ENCODE peak calls at places on chromosomes 13 and 19, in four cellular contexts. D is body of pancreas, P is neuronal stem cell, O is pancreas. Y is an unnamed sample.

GRCh38 chr13:35810286-35810685 is 320.9 kb downstream of the DCLK1 start:
- DNase-seq in D (no peak), P (no peak), O (no peak), Y (no peak)

GRCh38 chr13:111577956-111578595 is 257.6 kb downstream of the TEX29 start:
- DNase-seq in D (no peak), P (no peak), O (no peak), Y (no peak)

GRCh38 chr19:46211201-46211881 is 18.2 kb upstream of the IGFL1 start:
- DNase-seq in D (peak; percentile 61), P (no peak), O (no peak), Y (peak; percentile 53)

GRCh38 chr13:113157929-113158747 is at the start of gene PROZ:
- DNase-seq in D (peak; percentile 48), P (no peak), O (no peak), Y (no peak)

GRCh38 chr19:46995492-46995891 is 24.1 kb upstream of the NPAS1 start:
- DNase-seq in D (no peak), P (no peak), O (peak; percentile 30), Y (no peak)

GRCh38 chr19:35213678-35214632 is 14.6 kb downstream of the FAM187B start:
- DNase-seq in D (peak; percentile 90), P (no peak), O (peak; percentile 58), Y (peak; percentile 73)

GRCh38 chr13:37047846-37048245 is 11.6 kb downstream of the SUPT20H start:
- DNase-seq in D (no peak), P (no peak), O (no peak), Y (no peak)

GRCh38 chr19:43560687-43561086 is 14.6 kb downstream of the XRCC1 start:
- DNase-seq in D (no peak), P (no peak), O (no peak), Y (no peak)

GRCh38 chr13:45949161-45949560 is 97.6 kb upstream of the SIAH3 start:
- DNase-seq in D (no peak), P (no peak), O (no peak), Y (no peak)

GRCh38 chr13:34458756-34459462 is 483.2 kb upstream of the NBEA start:
- DNase-seq in D (no peak), P (no peak), O (no peak), Y (no peak)

GRCh38 chr19:37362733-37363132 is 8.2 kb upstream of the ZNF527 start:
- DNase-seq in D (no peak), P (no peak), O (no peak), Y (no peak)

GRCh38 chr13:50428183-50428877 is 413.1 kb downstream of the KCNRG start:
- DNase-seq in D (no peak), P (no peak), O (no peak), Y (no peak)

GRCh38 chr19:6440905-6441304 is 7.3 kb upstream of the SLC25A41 start:
- DNase-seq in D (no peak), P (no peak), O (no peak), Y (no peak)

GRCh38 chr13:59750860-59751259 is 412.9 kb downstream of the DIAPH3 start:
- DNase-seq in D (peak; percentile 18), P (peak; percentile 83), O (no peak), Y (no peak)

GRCh38 chr19:38685666-38686529 is 38.4 kb downstream of the ACTN4 start:
- DNase-seq in D (peak; percentile 51), P (no peak), O (no peak), Y (no peak)

GRCh38 chr13:111531505-111531904 is 211.1 kb downstream of the TEX29 start:
- DNase-seq in D (peak; percentile 36), P (no peak), O (no peak), Y (no peak)

GRCh38 chr13:51801631-51802099 is 2.3 kb downstream of the DHRS12 start:
- DNase-seq in D (peak; percentile 92), P (peak; percentile 64), O (peak; percentile 92), Y (peak; percentile 76)

GRCh38 chr19:31262673-31263308 is 86.4 kb downstream of the TSHZ3 start:
- DNase-seq in D (no peak), P (no peak), O (no peak), Y (no peak)

GRCh38 chr13:99405966-99406365 is 95.3 kb upstream of the TM9SF2 start:
- DNase-seq in D (no peak), P (no peak), O (no peak), Y (no peak)

GRCh38 chr13:42484396-42484795 is 89.6 kb upstream of the TNFSF11 start:
- DNase-seq in D (no peak), P (no peak), O (no peak), Y (no peak)
- H3K27ac ChIP-seq in D (no peak overlapping the region), P (no peak overlapping the region), O (no peak overlapping the region), Y (no peak overlapping the region)

DNA sequence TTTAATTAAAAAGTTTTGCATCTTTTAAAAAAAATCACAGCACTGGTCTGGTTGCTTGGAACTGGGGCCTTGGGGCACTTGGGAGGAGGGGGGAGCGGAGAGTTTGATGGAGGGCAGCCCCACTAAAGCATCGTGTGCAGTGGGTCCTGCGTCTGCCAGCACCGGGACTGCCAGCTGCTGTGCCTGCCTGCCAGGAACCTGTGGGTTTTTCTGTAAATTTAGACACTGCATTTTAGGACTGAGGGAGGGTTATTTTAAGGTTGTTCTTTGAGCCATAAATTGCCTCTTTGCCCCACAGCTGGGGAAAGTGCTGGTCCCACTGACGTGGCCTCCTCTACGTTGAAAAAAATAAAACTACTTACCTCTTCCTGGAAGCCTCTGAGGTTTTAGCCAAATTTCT is 2.9 kb downstream of the KLF2 start:
- DNase-seq in D (no peak), P (no peak), O (no peak), Y (no peak)
- H3K27ac ChIP-seq in D (peak overlapping the region; percentile 69), P (no peak overlapping the region), O (no peak overlapping the region), Y (peak overlapping the region; percentile 98)

GRCh38 chr13:23620211-23620610 is 50.0 kb downstream of the TNFRSF19 start:
- DNase-seq in D (no peak), P (no peak), O (no peak), Y (no peak)

GRCh38 chr13:23622991-23623390 is 52.8 kb downstream of the TNFRSF19 start:
- DNase-seq in D (no peak), P (no peak), O (no peak), Y (no peak)

GRCh38 chr13:23620613-23621315 is 50.6 kb downstream of the TNFRSF19 start:
- DNase-seq in D (no peak), P (no peak), O (no peak), Y (no peak)

GRCh38 chr13:23619073-23619855 is 49.1 kb downstream of the TNFRSF19 start:
- DNase-seq in D (no peak), P (no peak), O (no peak), Y (no peak)

DNA sequence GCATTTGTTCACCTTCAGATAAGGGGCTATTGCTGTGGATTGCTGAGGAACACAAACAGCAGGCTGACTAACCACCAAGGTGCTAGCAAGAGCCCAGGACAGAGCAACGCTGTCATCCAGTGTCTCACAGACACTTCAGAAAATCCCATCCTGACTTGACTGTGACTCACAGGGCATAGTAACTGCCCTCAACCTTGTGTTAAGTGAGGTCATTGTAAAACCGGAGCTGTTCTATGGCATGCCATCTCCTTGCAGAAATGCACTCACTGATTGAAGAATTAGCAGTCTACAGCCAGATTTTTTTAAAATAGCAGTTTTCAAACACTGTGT is 51.1 kb downstream of the TNFRSF19 start:
- DNase-seq in D (no peak), P (no peak), O (no peak), Y (no peak)
- H3K27ac ChIP-seq in D (peak overlapping the region; percentile 52), P (no peak overlapping the region), O (no peak overlapping the region), Y (no peak overlapping the region)

GRCh38 chr13:30715837-30716236 is 19.5 kb upstream of the ALOX5AP start:
- DNase-seq in D (no peak), P (no peak), O (no peak), Y (no peak)

GRCh38 chr13:30720470-30720869 is 14.9 kb upstream of the ALOX5AP start:
- DNase-seq in D (no peak), P (no peak), O (no peak), Y (no peak)

GRCh38 chr13:30722361-30722760 is 13.0 kb upstream of the ALOX5AP start:
- DNase-seq in D (no peak), P (no peak), O (no peak), Y (no peak)

GRCh38 chr13:30719521-30719914 is 15.8 kb upstream of the ALOX5AP start:
- DNase-seq in D (no peak), P (no peak), O (no peak), Y (no peak)

DNA sequence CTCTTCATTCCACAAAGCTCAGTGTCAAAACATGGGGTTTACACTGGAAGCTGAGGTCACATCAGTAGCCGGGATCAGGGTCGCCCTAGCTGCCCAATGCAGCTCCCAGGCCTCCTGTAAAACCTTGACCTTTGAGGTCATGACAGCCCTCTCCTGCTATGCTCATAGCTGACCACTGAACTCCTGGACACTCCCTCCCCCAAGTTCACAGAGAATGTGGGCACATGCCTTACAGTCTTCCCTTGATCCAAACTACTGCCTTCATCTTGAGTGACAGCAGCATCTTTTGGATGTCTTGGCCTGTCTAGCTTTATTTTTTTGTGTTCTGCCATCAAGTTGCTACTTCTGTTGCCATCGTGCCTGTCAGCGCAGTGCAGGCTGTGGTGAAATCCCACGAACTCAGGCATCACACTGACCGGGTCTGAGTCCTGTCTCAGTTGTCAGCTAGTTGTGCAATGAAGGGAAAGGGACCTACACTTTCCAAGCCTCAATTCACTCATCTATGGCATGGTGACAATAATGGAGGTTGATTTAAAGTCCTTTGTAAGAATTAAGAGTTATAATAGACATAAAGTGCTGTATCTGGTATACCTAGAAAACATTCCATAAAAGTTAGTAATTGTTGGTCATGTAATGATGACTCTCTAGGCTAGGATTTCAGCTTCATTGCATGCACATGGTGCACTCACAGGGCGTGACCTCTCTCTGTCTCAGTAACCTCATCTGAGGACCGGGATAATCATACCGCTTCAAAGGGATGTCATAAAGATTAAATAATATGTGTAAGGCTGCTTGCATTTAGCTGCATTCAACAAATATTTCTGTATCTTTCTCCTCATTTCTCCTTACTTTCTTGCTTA is 16.5 kb upstream of the ALOX5AP start:
- DNase-seq in D (no peak), P (no peak), O (no peak), Y (no peak)
- H3K27ac ChIP-seq in D (no peak overlapping the region), P (no peak overlapping the region), O (no peak overlapping the region), Y (no peak overlapping the region)

GRCh38 chr13:43154083-43154739 is 130.8 kb downstream of the DNAJC15 start:
- DNase-seq in D (no peak), P (no peak), O (no peak), Y (no peak)

GRCh38 chr13:43156916-43157315 is 133.5 kb downstream of the DNAJC15 start:
- DNase-seq in D (no peak), P (no peak), O (no peak), Y (no peak)

GRCh38 chr13:43154839-43155238 is 131.5 kb downstream of the DNAJC15 start:
- DNase-seq in D (no peak), P (no peak), O (no peak), Y (no peak)

GRCh38 chr13:43157796-43158195 is 134.4 kb downstream of the DNAJC15 start:
- DNase-seq in D (no peak), P (no peak), O (no peak), Y (no peak)

GRCh38 chr13:43153436-43154082 is 130.2 kb downstream of the DNAJC15 start:
- DNase-seq in D (no peak), P (no peak), O (no peak), Y (no peak)
- H3K27ac ChIP-seq in D (no peak overlapping the region), P (no peak overlapping the region), O (no peak overlapping the region), Y (no peak overlapping the region)

DNA sequence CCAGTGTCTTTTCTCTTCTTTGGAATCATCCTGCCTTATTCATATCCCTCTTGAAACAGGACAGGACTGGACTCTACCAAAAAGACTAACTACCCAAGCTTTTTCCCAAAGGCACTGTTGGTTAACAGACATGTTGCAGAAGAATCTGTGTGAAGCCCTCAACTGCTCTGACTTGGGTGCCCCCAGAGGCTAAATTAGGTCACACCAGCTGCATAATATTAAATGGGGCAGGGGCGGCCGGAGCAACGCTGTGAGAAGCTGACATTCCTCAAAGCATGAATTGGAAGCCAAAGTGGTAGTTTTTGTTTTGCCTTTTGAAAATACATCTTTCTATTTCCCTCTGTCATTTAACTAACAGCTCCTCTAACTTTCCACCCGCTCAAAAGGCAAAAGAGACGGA is 185.9 kb downstream of the LHFPL6 start:
- DNase-seq in D (no peak), P (no peak), O (no peak), Y (no peak)
- H3K27ac ChIP-seq in D (no peak overlapping the region), P (peak overlapping the region; percentile 32), O (no peak overlapping the region), Y (no peak overlapping the region)

Y was measured in lung.